ENCODE peak calls at places on chromosome 17, in ten cellular contexts. Y is PC-3; I is psoas muscle; Q is mucosa of descending colon; H is osteoblast; L is cardiac muscle cell; J is choroid plexus epithelial cell; V is IMR-90; O is CD8-positive, alpha-beta T cell; A is AG10803. C is an unnamed sample.

GRCh38 chr17:79797492-79798295 is 817 bp upstream of the CBX8 start:
- DNase-seq in Y (no peak), V (no peak), O (no peak), H (peak), I (peak), A (no peak), L (no peak), Q (no peak), J (no peak), C (no peak)

GRCh38 chr17:49369760-49370159 is 7.7 kb upstream of the ZNF652 start:
- DNase-seq in L (no peak), A (no peak), H (no peak), I (no peak), Q (no peak), Y (no peak), J (no peak), V (no peak), O (no peak), C (no peak)

GRCh38 chr17:3993493-3994220 is 29.4 kb upstream of the ATP2A3 start:
- DNase-seq in I (no peak), Y (no peak), A (no peak), V (no peak), H (peak), L (no peak), O (no peak), J (peak), Q (no peak), C (no peak)

GRCh38 chr17:57612202-57613071 is 132.7 kb downstream of the CCDC182 start:
- DNase-seq in J (no peak), H (peak), L (peak), V (no peak), Q (no peak), I (no peak), O (no peak), Y (no peak), A (no peak), C (no peak)

GRCh38 chr17:27086526-27086925 is 207.4 kb upstream of the WSB1 start:
- DNase-seq in Q (no peak), Y (no peak), H (no peak), J (no peak), L (no peak), V (no peak), I (no peak), A (no peak), O (no peak), C (no peak)

GRCh38 chr17:70137451-70138230 is 31.7 kb upstream of the KCNJ2 start:
- DNase-seq in J (peak), A (peak), O (no peak), H (peak), Q (peak), V (peak), L (peak), I (peak), Y (peak), C (peak)

GRCh38 chr17:27524594-27524993 is 68.3 kb downstream of the KSR1 start:
- DNase-seq in A (no peak), H (no peak), V (no peak), Q (no peak), Y (no peak), L (no peak), O (no peak), I (no peak), J (no peak), C (no peak)

GRCh38 chr17:78355701-78356100 is 4.2 kb downstream of the SOCS3 start:
- DNase-seq in V (peak), Y (no peak), O (no peak), H (peak), J (peak), I (no peak), Q (no peak), L (no peak), A (no peak), C (peak)

GRCh38 chr17:56913867-56914640 is at the start of gene TRIM25:
- DNase-seq in L (peak), V (peak), Y (peak), I (peak), J (peak), A (peak), Q (peak), H (peak), O (peak), C (peak)

GRCh38 chr17:7883781-7884386 is 4.7 kb upstream of the CHD3 start:
- DNase-seq in I (no peak), H (peak), Q (no peak), O (no peak), A (peak), J (peak), L (no peak), V (peak), Y (peak), C (peak)

GRCh38 chr17:50290074-50290702 is 15.9 kb downstream of the TMEM92 start:
- DNase-seq in V (peak), H (peak), A (peak), J (peak), I (peak), O (no peak), L (no peak), Q (peak), Y (peak), C (peak)

DNA sequence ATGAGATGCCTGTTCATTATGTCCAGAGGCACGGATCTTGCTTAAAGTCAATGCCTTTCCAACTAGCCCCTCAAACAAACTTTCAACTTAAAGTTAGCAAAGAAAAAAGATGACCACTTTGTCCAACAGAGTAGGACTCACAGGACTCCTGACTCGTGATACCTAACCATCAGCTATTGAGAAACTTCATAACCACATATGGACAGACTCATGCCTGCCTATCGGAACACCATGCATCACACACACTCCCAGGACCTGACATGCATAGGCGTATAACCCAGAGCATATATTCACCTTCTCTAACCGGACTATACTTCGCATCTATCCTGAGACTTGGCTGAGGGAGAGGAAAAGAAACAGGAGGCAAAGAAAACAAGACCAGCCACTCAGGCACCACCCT is 2.3 kb downstream of the PIP4K2B start:
- DNase-seq in H (peak), Y (no peak), Q (no peak), J (peak), O (no peak), I (no peak), L (no peak), A (peak), V (peak), C (peak)
- H3K4me3 ChIP-seq in H (peak), Y (peak), Q (no peak), J (peak), O (no peak), I (peak), L (no peak), A (peak), V (no peak), C (peak)

GRCh38 chr17:60107526-60108257 is 29.0 kb upstream of the HEATR6 start:
- DNase-seq in A (peak), L (no peak), Y (peak), Q (no peak), H (no peak), V (no peak), I (no peak), O (no peak), J (peak), C (peak)
- TF ChIP-seq CTCF in A (peak), L (peak), Y (no peak), Q (no peak), H (peak), V (no peak), I (no peak), O (no peak), J (peak), C (peak)

DNA sequence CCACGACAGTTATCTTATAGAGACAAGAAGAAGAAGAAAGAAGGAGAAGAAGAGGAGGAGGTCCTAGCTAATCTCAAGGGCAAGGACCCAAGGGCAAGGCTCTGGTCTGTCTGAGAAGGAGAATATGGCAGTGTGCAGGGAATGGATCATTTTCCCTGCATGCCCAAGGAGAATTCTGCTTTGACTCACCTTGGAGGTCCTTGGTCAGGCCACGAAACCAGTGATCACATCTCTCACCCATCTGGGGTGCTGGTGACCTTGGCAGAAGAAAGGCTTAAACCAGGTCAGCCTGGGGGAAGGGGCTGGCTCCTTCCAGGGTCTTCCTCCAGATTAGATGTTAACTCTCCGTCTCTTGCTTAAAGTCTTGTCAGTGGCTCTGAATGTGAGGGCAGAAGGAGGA is 1.6 kb upstream of the FMNL1 start:
- DNase-seq in A (no peak), J (no peak), L (no peak), V (no peak), H (peak), Q (no peak), Y (no peak), O (no peak), I (no peak), C (no peak)
- H3K4me3 ChIP-seq in A (no peak), J (no peak), L (no peak), V (no peak), H (no peak), Q (no peak), Y (no peak), O (peak), I (no peak), C (no peak)

DNA sequence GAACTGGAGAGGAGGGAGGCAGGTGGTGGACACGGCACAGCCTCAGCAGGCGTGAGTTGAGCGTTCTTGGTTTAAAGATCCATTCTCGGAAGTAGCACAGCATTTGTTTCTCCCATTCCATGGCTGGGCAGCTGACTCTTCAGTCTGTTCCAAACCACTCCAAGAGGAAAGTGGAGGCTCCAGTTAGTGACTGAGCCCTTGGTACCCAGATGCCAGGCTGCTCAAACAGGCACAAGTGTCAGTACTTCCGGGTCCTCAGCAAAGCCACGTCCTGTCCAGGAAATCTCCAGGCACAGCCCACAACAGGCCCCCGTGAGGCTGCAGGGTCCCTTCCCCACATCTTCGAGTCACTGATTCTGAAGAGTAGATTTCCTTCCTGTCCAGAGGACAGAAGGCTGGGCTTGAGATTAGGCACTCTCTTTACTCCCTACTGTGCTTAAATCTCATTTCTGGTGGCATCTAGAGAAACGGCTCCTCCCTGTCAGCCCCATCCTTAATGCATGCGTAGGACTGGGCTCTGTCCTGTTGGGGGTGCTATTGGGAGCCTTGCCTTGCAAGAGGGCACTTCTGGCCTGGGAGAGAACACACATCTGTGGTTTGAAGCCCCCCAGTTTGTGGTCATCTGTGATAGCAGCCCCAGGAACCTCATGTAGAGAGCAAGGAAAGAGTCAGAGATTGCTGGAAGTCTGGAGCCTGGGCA is 39.7 kb upstream of the NAT9 start:
- DNase-seq in I (no peak), A (no peak), O (no peak), L (peak), Q (no peak), V (no peak), J (peak), H (no peak), Y (no peak), C (no peak)
- TF ChIP-seq CTCF in I (no peak), A (no peak), O (no peak), L (peak), Q (no peak), V (peak), J (peak), H (peak), Y (peak), C (no peak)

DNA sequence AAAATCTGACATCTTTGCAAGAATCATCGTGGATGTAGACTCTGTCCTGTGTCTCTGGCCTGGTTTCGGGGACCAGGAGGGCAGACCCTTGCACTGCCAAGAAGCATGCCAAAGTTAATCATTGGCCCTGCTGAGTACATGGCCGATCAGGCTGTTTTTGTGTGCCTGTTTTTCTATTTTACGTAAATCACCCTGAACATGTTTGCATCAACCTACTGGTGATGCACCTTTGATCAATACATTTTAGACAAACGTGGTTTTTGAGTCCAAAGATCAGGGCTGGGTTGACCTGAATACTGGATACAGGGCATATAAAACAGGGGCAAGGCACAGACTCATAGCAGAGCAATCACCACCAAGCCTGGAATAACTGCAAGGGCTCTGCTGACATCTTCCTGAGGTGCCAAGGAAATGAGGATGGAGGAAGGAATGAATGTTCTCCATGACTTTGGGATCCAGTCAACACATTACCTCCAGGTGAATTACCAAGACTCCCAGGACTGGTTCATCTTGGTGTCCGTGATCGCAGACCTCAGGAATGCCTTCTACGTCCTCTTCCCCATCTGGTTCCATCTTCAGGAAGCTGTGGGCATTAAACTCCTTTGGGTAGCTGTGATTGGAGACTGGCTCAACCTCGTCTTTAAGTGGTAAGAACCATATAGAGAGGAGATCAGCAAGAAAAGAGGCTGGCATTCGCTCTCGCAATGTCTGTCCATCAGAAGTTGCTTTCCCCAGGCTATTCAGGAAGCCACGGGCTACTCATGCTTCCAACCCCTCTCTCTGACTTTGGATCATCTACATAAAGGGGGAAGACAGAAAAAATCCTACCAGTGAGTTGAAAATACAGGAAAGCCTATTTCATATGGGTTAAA is at the start of gene G6PC1:
- DNase-seq in O (no peak), Y (no peak), H (no peak), V (no peak), L (no peak), J (no peak), Q (no peak), A (no peak), I (no peak), C (no peak)
- H3K4me3 ChIP-seq in O (no peak), Y (no peak), H (no peak), V (no peak), L (no peak), J (no peak), Q (no peak), A (no peak), I (no peak), C (no peak)

GRCh38 chr17:10631048-10631700 is 25.9 kb downstream of the MYH3 start:
- DNase-seq in L (peak), V (peak), J (peak), O (no peak), H (peak), A (peak), Q (peak), I (no peak), Y (peak), C (peak)
- TF ChIP-seq CTCF in L (peak), V (peak), J (peak), O (peak), H (peak), A (peak), Q (peak), I (peak), Y (peak), C (peak)

GRCh38 chr17:47820023-47820789 is 1.4 kb downstream of the OSBPL7 start:
- DNase-seq in A (no peak), V (no peak), H (peak), O (no peak), L (no peak), J (no peak), Y (peak), I (no peak), Q (peak), C (no peak)
- H3K4me3 ChIP-seq in A (no peak), V (no peak), H (no peak), O (no peak), L (no peak), J (no peak), Y (peak), I (peak), Q (no peak), C (no peak)

C was measured in cardiac fibroblast.